ENCODE peak calls at places on chromosomes 6 and 20, in seven cellular contexts. One of them, this sample, is unnamed.

GRCh38 chr6:15368186-15368585 is 122.3 kb downstream of the JARID2 start:
- DNase-seq in fibroblast of lung: no peak
- DNase-seq in HS-27A: no peak
- DNase-seq in activated effector memory CD4-positive, alpha-beta T cell treated with anti-CD3 and anti-CD28 coated beads, Interleukin-2, amount 50 U/mL, for 16 hours: no peak
- DNase-seq in kidney glomerular epithelial cell: no peak
- DNase-seq in LoVo: no peak
- DNase-seq in NCI-H510A treated with DMSO at 0.1 percent for 48 hours: no peak
- DNase-seq in this sample: peak; percentile 29

GRCh38 chr20:52937701-52938100 is 34.5 kb upstream of the TSHZ2 start:
- DNase-seq in fibroblast of lung: no peak
- DNase-seq in HS-27A: no peak
- DNase-seq in activated effector memory CD4-positive, alpha-beta T cell treated with anti-CD3 and anti-CD28 coated beads, Interleukin-2, amount 50 U/mL, for 16 hours: no peak
- DNase-seq in kidney glomerular epithelial cell: peak; percentile 26
- DNase-seq in LoVo: no peak
- DNase-seq in NCI-H510A treated with DMSO at 0.1 percent for 48 hours: no peak
- DNase-seq in this sample: no peak

GRCh38 chr6:84033523-84034451 is at the start of gene MRAP2:
- DNase-seq in fibroblast of lung: no peak
- DNase-seq in HS-27A: no peak
- DNase-seq in activated effector memory CD4-positive, alpha-beta T cell treated with anti-CD3 and anti-CD28 coated beads, Interleukin-2, amount 50 U/mL, for 16 hours: no peak
- DNase-seq in kidney glomerular epithelial cell: no peak
- DNase-seq in LoVo: peak; percentile 18
- DNase-seq in NCI-H510A treated with DMSO at 0.1 percent for 48 hours: no peak
- DNase-seq in this sample: peak; percentile 61

GRCh38 chr6:15239606-15240364 is 6.1 kb upstream of the JARID2 start:
- DNase-seq in fibroblast of lung: no peak
- DNase-seq in HS-27A: no peak
- DNase-seq in activated effector memory CD4-positive, alpha-beta T cell treated with anti-CD3 and anti-CD28 coated beads, Interleukin-2, amount 50 U/mL, for 16 hours: no peak
- DNase-seq in kidney glomerular epithelial cell: no peak
- DNase-seq in LoVo: no peak
- DNase-seq in NCI-H510A treated with DMSO at 0.1 percent for 48 hours: no peak
- DNase-seq in this sample: no peak

GRCh38 chr6:113644861-113645575 is 212.1 kb upstream of the MARCKS start:
- DNase-seq in fibroblast of lung: peak; percentile 89
- DNase-seq in HS-27A: peak; percentile 87
- DNase-seq in activated effector memory CD4-positive, alpha-beta T cell treated with anti-CD3 and anti-CD28 coated beads, Interleukin-2, amount 50 U/mL, for 16 hours: no peak
- DNase-seq in kidney glomerular epithelial cell: peak; percentile 69
- DNase-seq in LoVo: peak; percentile 79
- DNase-seq in NCI-H510A treated with DMSO at 0.1 percent for 48 hours: no peak
- DNase-seq in this sample: peak; percentile 95

GRCh38 chr6:164563866-164564265 is 745.5 kb downstream of the C6orf118 start:
- DNase-seq in fibroblast of lung: no peak
- DNase-seq in HS-27A: no peak
- DNase-seq in activated effector memory CD4-positive, alpha-beta T cell treated with anti-CD3 and anti-CD28 coated beads, Interleukin-2, amount 50 U/mL, for 16 hours: no peak
- DNase-seq in kidney glomerular epithelial cell: no peak
- DNase-seq in LoVo: no peak
- DNase-seq in NCI-H510A treated with DMSO at 0.1 percent for 48 hours: no peak
- DNase-seq in this sample: no peak

GRCh38 chr20:61976650-61977332 is 88.9 kb downstream of the TAF4 start:
- DNase-seq in fibroblast of lung: no peak
- DNase-seq in HS-27A: no peak
- DNase-seq in activated effector memory CD4-positive, alpha-beta T cell treated with anti-CD3 and anti-CD28 coated beads, Interleukin-2, amount 50 U/mL, for 16 hours: peak; percentile 43
- DNase-seq in kidney glomerular epithelial cell: no peak
- DNase-seq in LoVo: no peak
- DNase-seq in NCI-H510A treated with DMSO at 0.1 percent for 48 hours: no peak
- DNase-seq in this sample: no peak

GRCh38 chr20:44959082-44959895 is 908 bp downstream of the TOMM34 start:
- DNase-seq in fibroblast of lung: peak; percentile 50
- DNase-seq in HS-27A: no peak
- DNase-seq in activated effector memory CD4-positive, alpha-beta T cell treated with anti-CD3 and anti-CD28 coated beads, Interleukin-2, amount 50 U/mL, for 16 hours: peak; percentile 91
- DNase-seq in kidney glomerular epithelial cell: peak; percentile 54
- DNase-seq in LoVo: no peak
- DNase-seq in NCI-H510A treated with DMSO at 0.1 percent for 48 hours: peak; percentile 16
- DNase-seq in this sample: peak; percentile 84

GRCh38 chr6:834190-834589 is 141.3 kb upstream of the EXOC2 start:
- DNase-seq in fibroblast of lung: no peak
- DNase-seq in HS-27A: no peak
- DNase-seq in activated effector memory CD4-positive, alpha-beta T cell treated with anti-CD3 and anti-CD28 coated beads, Interleukin-2, amount 50 U/mL, for 16 hours: no peak
- DNase-seq in kidney glomerular epithelial cell: no peak
- DNase-seq in LoVo: no peak
- DNase-seq in NCI-H510A treated with DMSO at 0.1 percent for 48 hours: no peak
- DNase-seq in this sample: no peak

GRCh38 chr6:168603234-168603633 is 162.2 kb downstream of the SMOC2 start:
- DNase-seq in fibroblast of lung: no peak
- DNase-seq in HS-27A: no peak
- DNase-seq in activated effector memory CD4-positive, alpha-beta T cell treated with anti-CD3 and anti-CD28 coated beads, Interleukin-2, amount 50 U/mL, for 16 hours: no peak
- DNase-seq in kidney glomerular epithelial cell: no peak
- DNase-seq in LoVo: no peak
- DNase-seq in NCI-H510A treated with DMSO at 0.1 percent for 48 hours: no peak
- DNase-seq in this sample: no peak

GRCh38 chr6:6699741-6700367 is 111.3 kb downstream of the LY86 start:
- DNase-seq in fibroblast of lung: peak; percentile 98
- DNase-seq in HS-27A: peak; percentile 23
- DNase-seq in activated effector memory CD4-positive, alpha-beta T cell treated with anti-CD3 and anti-CD28 coated beads, Interleukin-2, amount 50 U/mL, for 16 hours: no peak
- DNase-seq in kidney glomerular epithelial cell: peak; percentile 83
- DNase-seq in LoVo: peak; percentile 97
- DNase-seq in NCI-H510A treated with DMSO at 0.1 percent for 48 hours: peak; percentile 54
- DNase-seq in this sample: peak; percentile 99

GRCh38 chr6:47679507-47679906 is 18.9 kb upstream of the ADGRF4 start:
- DNase-seq in fibroblast of lung: no peak
- DNase-seq in HS-27A: no peak
- DNase-seq in activated effector memory CD4-positive, alpha-beta T cell treated with anti-CD3 and anti-CD28 coated beads, Interleukin-2, amount 50 U/mL, for 16 hours: no peak
- DNase-seq in kidney glomerular epithelial cell: no peak
- DNase-seq in LoVo: no peak
- DNase-seq in NCI-H510A treated with DMSO at 0.1 percent for 48 hours: no peak
- DNase-seq in this sample: no peak

This sample was measured in GM23248.